ENCODE peak calls at places on chromosomes 16 and 17, in four cellular contexts. One of them, this sample, is unnamed.

GRCh38 chr17:6473128-6473767 is 29.0 kb downstream of the PIMREG start:
- DNase-seq in occipital lobe: peak
- DNase-seq in RCC 7860: peak
- DNase-seq in HFF-Myc: peak
- DNase-seq in this sample: peak

GRCh38 chr17:35214192-35214591 is 20.0 kb upstream of the SLC35G3 start:
- DNase-seq in HFF-Myc: no peak
- DNase-seq in occipital lobe: no peak
- DNase-seq in RCC 7860: no peak
- DNase-seq in this sample: no peak

GRCh38 chr17:19470529-19471261 is 59.7 kb downstream of the RNF112 start:
- DNase-seq in HFF-Myc: no peak
- DNase-seq in RCC 7860: no peak
- DNase-seq in occipital lobe: no peak
- DNase-seq in this sample: no peak

GRCh38 chr17:63984206-63984605 is 11.5 kb upstream of the SCN4A start:
- DNase-seq in HFF-Myc: no peak
- DNase-seq in RCC 7860: no peak
- DNase-seq in occipital lobe: no peak
- DNase-seq in this sample: no peak

GRCh38 chr17:56810286-56810781 is 23.4 kb downstream of the C17orf67 start:
- DNase-seq in HFF-Myc: no peak
- DNase-seq in RCC 7860: no peak
- DNase-seq in occipital lobe: no peak
- DNase-seq in this sample: no peak

GRCh38 chr16:68069511-68070248 is 15.5 kb upstream of the NFATC3 start:
- DNase-seq in occipital lobe: no peak
- DNase-seq in HFF-Myc: no peak
- DNase-seq in RCC 7860: no peak
- DNase-seq in this sample: no peak

GRCh38 chr16:2043296-2043979 is 4.2 kb downstream of the NTHL1 start:
- DNase-seq in occipital lobe: no peak
- DNase-seq in RCC 7860: no peak
- DNase-seq in HFF-Myc: no peak
- DNase-seq in this sample: no peak

GRCh38 chr16:56983211-56983751 is 6.1 kb upstream of the NLRC5 start:
- DNase-seq in RCC 7860: no peak
- DNase-seq in occipital lobe: no peak
- DNase-seq in HFF-Myc: no peak
- DNase-seq in this sample: no peak

GRCh38 chr17:37697331-37697730 is 47.5 kb downstream of the HNF1B start:
- DNase-seq in occipital lobe: no peak
- DNase-seq in RCC 7860: no peak
- DNase-seq in HFF-Myc: no peak
- DNase-seq in this sample: no peak

GRCh38 chr16:13014516-13014915 is 113.1 kb downstream of the SHISA9 start:
- DNase-seq in occipital lobe: no peak
- DNase-seq in RCC 7860: no peak
- DNase-seq in HFF-Myc: no peak
- DNase-seq in this sample: peak

GRCh38 chr16:28984619-28985135 is at the start of gene LAT:
- DNase-seq in HFF-Myc: no peak
- DNase-seq in occipital lobe: no peak
- DNase-seq in RCC 7860: no peak
- DNase-seq in this sample: no peak

GRCh38 chr17:63932008-63932561 is at the start of gene CD79B:
- DNase-seq in HFF-Myc: no peak
- DNase-seq in RCC 7860: no peak
- DNase-seq in occipital lobe: no peak
- DNase-seq in this sample: no peak

GRCh38 chr17:71109697-71110096 is 940.4 kb downstream of the KCNJ2 start:
- DNase-seq in occipital lobe: no peak
- DNase-seq in HFF-Myc: no peak
- DNase-seq in RCC 7860: no peak
- DNase-seq in this sample: no peak

GRCh38 chr17:68383443-68384321 is 73.6 kb downstream of the WIPI1 start:
- DNase-seq in RCC 7860: peak
- DNase-seq in HFF-Myc: peak
- DNase-seq in occipital lobe: no peak
- DNase-seq in this sample: no peak

GRCh38 chr16:85448557-85449194 is 164.4 kb upstream of the GSE1 start:
- DNase-seq in HFF-Myc: no peak
- DNase-seq in occipital lobe: no peak
- DNase-seq in RCC 7860: no peak
- DNase-seq in this sample: no peak

GRCh38 chr17:63989622-63990345 is 8.4 kb upstream of the PRR29 start:
- DNase-seq in occipital lobe: no peak
- DNase-seq in RCC 7860: no peak
- DNase-seq in HFF-Myc: no peak
- DNase-seq in this sample: no peak

GRCh38 chr17:81858967-81859905 is 1.1 kb downstream of the P4HB start:
- DNase-seq in occipital lobe: no peak
- DNase-seq in RCC 7860: no peak
- DNase-seq in HFF-Myc: no peak
- DNase-seq in this sample: no peak

GRCh38 chr17:73293480-73293911 is 18.3 kb downstream of the CDC42EP4 start:
- DNase-seq in occipital lobe: no peak
- DNase-seq in RCC 7860: peak
- DNase-seq in HFF-Myc: no peak
- DNase-seq in this sample: peak

GRCh38 chr16:86065711-86066110 is 166.7 kb downstream of the IRF8 start:
- DNase-seq in RCC 7860: no peak
- DNase-seq in occipital lobe: no peak
- DNase-seq in HFF-Myc: no peak
- DNase-seq in this sample: no peak

GRCh38 chr17:18992454-18993130 is 12.0 kb downstream of the FAM83G start:
- DNase-seq in occipital lobe: no peak
- DNase-seq in HFF-Myc: no peak
- DNase-seq in RCC 7860: no peak
- DNase-seq in this sample: no peak

This sample was measured in hypothalamus.